ENCODE peak calls at places on chromosomes 2 and 18, in eight cellular contexts. One of them, this sample, is unnamed.

GRCh38 chr18:25350561-25351201 is 1.3 kb downstream of the ZNF521 start:
- DNase-seq in dermis microvascular lymphatic vessel endothelial cell: no peak
- DNase-seq in aorta: peak
- DNase-seq in AG10803: peak
- DNase-seq in germinal center: peak
- DNase-seq in MM.1S: peak
- DNase-seq in HCEC 1CT: peak
- DNase-seq in HFFc6: peak
- DNase-seq in this sample: peak

GRCh38 chr2:40625849-40626248 is 174.0 kb upstream of the SLC8A1 start:
- DNase-seq in aorta: no peak
- DNase-seq in dermis microvascular lymphatic vessel endothelial cell: no peak
- DNase-seq in germinal center: no peak
- DNase-seq in HFFc6: peak
- DNase-seq in MM.1S: no peak
- DNase-seq in AG10803: peak
- DNase-seq in HCEC 1CT: peak
- DNase-seq in this sample: no peak

GRCh38 chr2:233867993-233868532 is at the start of gene MSL3B:
- DNase-seq in MM.1S: peak
- DNase-seq in dermis microvascular lymphatic vessel endothelial cell: peak
- DNase-seq in HFFc6: no peak
- DNase-seq in HCEC 1CT: peak
- DNase-seq in germinal center: peak
- DNase-seq in aorta: no peak
- DNase-seq in AG10803: peak
- DNase-seq in this sample: no peak

GRCh38 chr18:72114801-72115594 is 429.1 kb downstream of the CBLN2 start:
- DNase-seq in HCEC 1CT: no peak
- DNase-seq in aorta: no peak
- DNase-seq in dermis microvascular lymphatic vessel endothelial cell: no peak
- DNase-seq in germinal center: no peak
- DNase-seq in MM.1S: no peak
- DNase-seq in HFFc6: no peak
- DNase-seq in AG10803: no peak
- DNase-seq in this sample: no peak

GRCh38 chr2:227877359-227878309 is 6.2 kb downstream of the DAW1 start:
- DNase-seq in germinal center: no peak
- DNase-seq in MM.1S: no peak
- DNase-seq in AG10803: peak
- DNase-seq in aorta: no peak
- DNase-seq in HCEC 1CT: no peak
- DNase-seq in HFFc6: no peak
- DNase-seq in dermis microvascular lymphatic vessel endothelial cell: no peak
- DNase-seq in this sample: no peak

GRCh38 chr2:235026137-235026536 is 74.3 kb downstream of the SH3BP4 start:
- DNase-seq in MM.1S: no peak
- DNase-seq in AG10803: peak
- DNase-seq in HFFc6: peak
- DNase-seq in aorta: no peak
- DNase-seq in dermis microvascular lymphatic vessel endothelial cell: no peak
- DNase-seq in germinal center: no peak
- DNase-seq in HCEC 1CT: peak
- DNase-seq in this sample: no peak

GRCh38 chr2:120544522-120544921 is 191.1 kb upstream of the GLI2 start:
- DNase-seq in AG10803: no peak
- DNase-seq in MM.1S: no peak
- DNase-seq in germinal center: no peak
- DNase-seq in dermis microvascular lymphatic vessel endothelial cell: no peak
- DNase-seq in HCEC 1CT: no peak
- DNase-seq in HFFc6: no peak
- DNase-seq in aorta: peak
- DNase-seq in this sample: no peak

GRCh38 chr18:60090170-60090569 is 190.4 kb downstream of the PMAIP1 start:
- DNase-seq in germinal center: no peak
- DNase-seq in AG10803: peak
- DNase-seq in HFFc6: no peak
- DNase-seq in MM.1S: no peak
- DNase-seq in dermis microvascular lymphatic vessel endothelial cell: no peak
- DNase-seq in HCEC 1CT: no peak
- DNase-seq in aorta: no peak
- DNase-seq in this sample: no peak

GRCh38 chr2:224843141-224843540 is 127.0 kb upstream of the CCDC195 start:
- DNase-seq in HCEC 1CT: peak
- DNase-seq in aorta: no peak
- DNase-seq in AG10803: peak
- DNase-seq in MM.1S: no peak
- DNase-seq in germinal center: no peak
- DNase-seq in HFFc6: no peak
- DNase-seq in dermis microvascular lymphatic vessel endothelial cell: no peak
- DNase-seq in this sample: no peak

GRCh38 chr2:223760838-223761502 is 76.4 kb downstream of the AP1S3 start:
- DNase-seq in AG10803: peak
- DNase-seq in HCEC 1CT: peak
- DNase-seq in aorta: no peak
- DNase-seq in MM.1S: peak
- DNase-seq in germinal center: no peak
- DNase-seq in dermis microvascular lymphatic vessel endothelial cell: peak
- DNase-seq in HFFc6: peak
- DNase-seq in this sample: no peak

GRCh38 chr2:70738159-70738558 is 29.8 kb downstream of the ADD2 start:
- DNase-seq in MM.1S: no peak
- DNase-seq in germinal center: no peak
- DNase-seq in dermis microvascular lymphatic vessel endothelial cell: no peak
- DNase-seq in AG10803: no peak
- DNase-seq in aorta: no peak
- DNase-seq in HCEC 1CT: no peak
- DNase-seq in HFFc6: no peak
- DNase-seq in this sample: no peak

GRCh38 chr2:66433945-66434678 is 813 bp upstream of the MEIS1 start:
- DNase-seq in dermis microvascular lymphatic vessel endothelial cell: peak
- DNase-seq in aorta: peak
- DNase-seq in AG10803: peak
- DNase-seq in HCEC 1CT: peak
- DNase-seq in germinal center: no peak
- DNase-seq in HFFc6: peak
- DNase-seq in MM.1S: peak
- DNase-seq in this sample: no peak

GRCh38 chr2:33287611-33288010 is 188.8 kb upstream of the RASGRP3 start:
- DNase-seq in aorta: no peak
- DNase-seq in AG10803: peak
- DNase-seq in germinal center: no peak
- DNase-seq in dermis microvascular lymphatic vessel endothelial cell: no peak
- DNase-seq in MM.1S: no peak
- DNase-seq in HFFc6: no peak
- DNase-seq in HCEC 1CT: no peak
- DNase-seq in this sample: no peak

GRCh38 chr2:44170337-44170736 is 1.7 kb downstream of the PPM1B start:
- DNase-seq in AG10803: peak
- DNase-seq in MM.1S: no peak
- DNase-seq in dermis microvascular lymphatic vessel endothelial cell: no peak
- DNase-seq in aorta: no peak
- DNase-seq in HFFc6: peak
- DNase-seq in HCEC 1CT: peak
- DNase-seq in germinal center: no peak
- DNase-seq in this sample: no peak

GRCh38 chr2:115580784-115581183 is 1138.3 kb downstream of the DPP10 start:
- DNase-seq in AG10803: no peak
- DNase-seq in dermis microvascular lymphatic vessel endothelial cell: no peak
- DNase-seq in HFFc6: no peak
- DNase-seq in HCEC 1CT: no peak
- DNase-seq in germinal center: no peak
- DNase-seq in aorta: no peak
- DNase-seq in MM.1S: no peak
- DNase-seq in this sample: no peak